ENCODE peak calls at places on chromosome 1, in five cellular contexts. O is NCI-H2107, B is RCC 7860, D is aorta, L is mammary epithelial cell. T is an unnamed sample.

GRCh38 chr1:10670190-10670589 is 126.3 kb downstream of the CASZ1 start:
- DNase-seq in O (no peak), B (no peak), D (no peak), L (no peak), T (no peak)

GRCh38 chr1:111903858-111904449 is 85.5 kb downstream of the KCND3 start:
- DNase-seq in O (no peak), B (no peak), D (no peak), L (no peak), T (no peak)

GRCh38 chr1:246039585-246039984 is 467.5 kb downstream of the SMYD3 start:
- DNase-seq in O (no peak), B (no peak), D (no peak), L (no peak), T (no peak)

GRCh38 chr1:17877896-17878295 is 122.8 kb downstream of the ACTL8 start:
- DNase-seq in O (no peak), B (no peak), D (no peak), L (no peak), T (no peak)

GRCh38 chr1:8676072-8676471 is 141.4 kb downstream of the RERE start:
- DNase-seq in O (no peak), B (no peak), D (no peak), L (no peak), T (no peak)

GRCh38 chr1:201663777-201664176 is 124.8 kb downstream of the NAV1 start:
- DNase-seq in O (no peak), B (no peak), D (no peak), L (no peak), T (no peak)

GRCh38 chr1:6359568-6360496 is 33.7 kb downstream of the ACOT7 start:
- DNase-seq in O (no peak), B (peak; percentile 83), D (peak; percentile 87), L (peak; percentile 73), T (peak; percentile 40)

GRCh38 chr1:170891872-170892271 is 43.5 kb upstream of the MROH9 start:
- DNase-seq in O (no peak), B (no peak), D (no peak), L (no peak), T (no peak)

GRCh38 chr1:110309768-110310167 is 29.4 kb upstream of the RBM15 start:
- DNase-seq in O (no peak), B (peak; percentile 88), D (no peak), L (peak; percentile 70), T (no peak)

GRCh38 chr1:15201849-15202551 is 45.0 kb upstream of the FHAD1 start:
- DNase-seq in O (no peak), B (peak; percentile 47), D (no peak), L (no peak), T (no peak)

GRCh38 chr1:119653839-119654170 is 5.7 kb upstream of the ZNF697 start:
- DNase-seq in O (no peak), B (no peak), D (no peak), L (no peak), T (no peak)

GRCh38 chr1:46549697-46550681 is 1.5 kb downstream of the KNCN start:
- DNase-seq in O (peak; percentile 35), B (peak; percentile 45), D (no peak), L (peak; percentile 49), T (peak; percentile 39)

GRCh38 chr1:10540277-10541005 is 65.7 kb downstream of the PEX14 start:
- DNase-seq in O (no peak), B (no peak), D (no peak), L (no peak), T (no peak)

GRCh38 chr1:241789061-241789460 is 58.9 kb upstream of the EXO1 start:
- DNase-seq in O (no peak), B (no peak), D (no peak), L (no peak), T (no peak)

GRCh38 chr1:68623700-68624099 is 126.8 kb upstream of the DEPDC1 start:
- DNase-seq in O (no peak), B (no peak), D (no peak), L (no peak), T (no peak)

GRCh38 chr1:205943245-205943644 is at the start of gene SLC26A9:
- DNase-seq in O (no peak), B (no peak), D (no peak), L (no peak), T (no peak)

GRCh38 chr1:152786077-152786476 is at the start of gene LCE1E:
- DNase-seq in O (no peak), B (no peak), D (no peak), L (peak; percentile 89), T (no peak)

GRCh38 chr1:156692958-156693857 is 12.2 kb downstream of the CRABP2 start:
- DNase-seq in O (peak; percentile 88), B (no peak), D (no peak), L (peak; percentile 64), T (peak; percentile 40)

GRCh38 chr1:19341201-19342076 is 29.3 kb downstream of the SLC66A1 start:
- DNase-seq in O (no peak), B (peak; percentile 57), D (peak; percentile 82), L (peak; percentile 59), T (peak; percentile 37)

GRCh38 chr1:183185941-183186490 is at the start of gene LAMC2:
- DNase-seq in O (no peak), B (peak; percentile 89), D (no peak), L (peak; percentile 99), T (no peak)

GRCh38 chr1:43227138-43227836 is 42.5 kb upstream of the TMEM125 start:
- DNase-seq in O (peak; percentile 83), B (peak; percentile 55), D (peak; percentile 88), L (peak; percentile 37), T (peak; percentile 70)

GRCh38 chr1:93519196-93519825 is 71.4 kb downstream of the FNBP1L start:
- DNase-seq in O (no peak), B (peak; percentile 29), D (no peak), L (peak; percentile 84), T (no peak)

GRCh38 chr1:113517983-113518382 is 127.7 kb downstream of the MAGI3 start:
- DNase-seq in O (no peak), B (no peak), D (no peak), L (no peak), T (no peak)

GRCh38 chr1:48526045-48526714 is 54.2 kb upstream of the SPATA6 start:
- DNase-seq in O (peak; percentile 67), B (no peak), D (no peak), L (no peak), T (no peak)

GRCh38 chr1:15883326-15883725 is 35.8 kb downstream of the SPEN start:
- DNase-seq in O (no peak), B (no peak), D (no peak), L (no peak), T (no peak)

GRCh38 chr1:26705788-26706237 is 10.0 kb downstream of the ARID1A start:
- DNase-seq in O (no peak), B (peak; percentile 63), D (no peak), L (no peak), T (no peak)

GRCh38 chr1:231274119-231274825 is 33.3 kb downstream of the GNPAT start:
- DNase-seq in O (no peak), B (peak; percentile 53), D (no peak), L (no peak), T (no peak)

GRCh38 chr1:234934611-234935033 is 194.0 kb downstream of the TOMM20 start:
- DNase-seq in O (no peak), B (peak; percentile 88), D (no peak), L (peak; percentile 33), T (no peak)

GRCh38 chr1:39925727-39926342 is 24.1 kb upstream of the MYCL start:
- DNase-seq in O (no peak), B (no peak), D (peak; percentile 63), L (no peak), T (no peak)

GRCh38 chr1:107993920-107994319 is 28.9 kb upstream of the VAV3 start:
- DNase-seq in O (no peak), B (no peak), D (no peak), L (peak; percentile 68), T (no peak)

GRCh38 chr1:47207811-47208373 is 18.1 kb upstream of the PDZK1IP1 start:
- DNase-seq in O (no peak), B (peak; percentile 81), D (no peak), L (peak; percentile 32), T (no peak)

GRCh38 chr1:56803561-56804156 is 15.5 kb downstream of the FYB2 start:
- DNase-seq in O (peak; percentile 58), B (no peak), D (no peak), L (peak; percentile 19), T (no peak)

T was measured in T-helper 2 cell.